ENCODE peak calls at places on chromosomes 6 and 20, in seven cellular contexts. One of them, this sample, is unnamed.

GRCh38 chr6:167677422-167677789 is 149.3 kb upstream of the AFDN start:
- DNase-seq in effector CD4-positive, alpha-beta T cell: no peak
- DNase-seq in endothelial cell: no peak
- DNase-seq in NCI-H1092 treated with DMSO at 0.1 percent for 48 hours: no peak
- DNase-seq in COLO829: no peak
- DNase-seq in hypothalamus: no peak
- DNase-seq in KG1: no peak
- DNase-seq in this sample: no peak

GRCh38 chr6:37868447-37868825 is 48.9 kb downstream of the ZFAND3 start:
- DNase-seq in effector CD4-positive, alpha-beta T cell: no peak
- DNase-seq in endothelial cell: no peak
- DNase-seq in NCI-H1092 treated with DMSO at 0.1 percent for 48 hours: no peak
- DNase-seq in COLO829: no peak
- DNase-seq in hypothalamus: no peak
- DNase-seq in KG1: no peak
- DNase-seq in this sample: no peak

GRCh38 chr6:113668712-113669408 is 188.3 kb upstream of the MARCKS start:
- DNase-seq in effector CD4-positive, alpha-beta T cell: no peak
- DNase-seq in endothelial cell: no peak
- DNase-seq in NCI-H1092 treated with DMSO at 0.1 percent for 48 hours: no peak
- DNase-seq in COLO829: no peak
- DNase-seq in hypothalamus: no peak
- DNase-seq in KG1: no peak
- DNase-seq in this sample: no peak

GRCh38 chr6:38688579-38689087 is 14.3 kb downstream of the GLO1 start:
- DNase-seq in effector CD4-positive, alpha-beta T cell: no peak
- DNase-seq in endothelial cell: no peak
- DNase-seq in NCI-H1092 treated with DMSO at 0.1 percent for 48 hours: peak
- DNase-seq in COLO829: no peak
- DNase-seq in hypothalamus: no peak
- DNase-seq in KG1: no peak
- DNase-seq in this sample: no peak

GRCh38 chr20:11553603-11554002 is 364.1 kb upstream of the BTBD3 start:
- DNase-seq in effector CD4-positive, alpha-beta T cell: no peak
- DNase-seq in endothelial cell: no peak
- DNase-seq in NCI-H1092 treated with DMSO at 0.1 percent for 48 hours: peak
- DNase-seq in COLO829: peak
- DNase-seq in hypothalamus: no peak
- DNase-seq in KG1: peak
- DNase-seq in this sample: no peak

GRCh38 chr6:797479-798077 is 104.6 kb upstream of the EXOC2 start:
- DNase-seq in effector CD4-positive, alpha-beta T cell: peak
- DNase-seq in endothelial cell: peak
- DNase-seq in NCI-H1092 treated with DMSO at 0.1 percent for 48 hours: peak
- DNase-seq in COLO829: peak
- DNase-seq in hypothalamus: peak
- DNase-seq in KG1: no peak
- DNase-seq in this sample: no peak

GRCh38 chr6:1190361-1190760 is 121.5 kb upstream of the FOXQ1 start:
- DNase-seq in effector CD4-positive, alpha-beta T cell: no peak
- DNase-seq in endothelial cell: no peak
- DNase-seq in NCI-H1092 treated with DMSO at 0.1 percent for 48 hours: no peak
- DNase-seq in COLO829: peak
- DNase-seq in hypothalamus: no peak
- DNase-seq in KG1: no peak
- DNase-seq in this sample: no peak

GRCh38 chr6:156538875-156539660 is 238.1 kb upstream of the ARID1B start:
- DNase-seq in effector CD4-positive, alpha-beta T cell: no peak
- DNase-seq in endothelial cell: no peak
- DNase-seq in NCI-H1092 treated with DMSO at 0.1 percent for 48 hours: no peak
- DNase-seq in COLO829: no peak
- DNase-seq in hypothalamus: no peak
- DNase-seq in KG1: no peak
- DNase-seq in this sample: no peak

GRCh38 chr6:136171207-136171606 is 78.9 kb downstream of the MTFR2 start:
- DNase-seq in effector CD4-positive, alpha-beta T cell: no peak
- DNase-seq in endothelial cell: no peak
- DNase-seq in NCI-H1092 treated with DMSO at 0.1 percent for 48 hours: no peak
- DNase-seq in COLO829: no peak
- DNase-seq in hypothalamus: no peak
- DNase-seq in KG1: no peak
- DNase-seq in this sample: no peak

GRCh38 chr20:1212607-1213396 is 9.5 kb downstream of the C20orf202 start:
- DNase-seq in effector CD4-positive, alpha-beta T cell: peak
- DNase-seq in endothelial cell: peak
- DNase-seq in NCI-H1092 treated with DMSO at 0.1 percent for 48 hours: peak
- DNase-seq in COLO829: peak
- DNase-seq in hypothalamus: peak
- DNase-seq in KG1: peak
- DNase-seq in this sample: no peak

GRCh38 chr6:49764571-49765236 is 20.5 kb upstream of the CRISP3 start:
- DNase-seq in effector CD4-positive, alpha-beta T cell: no peak
- DNase-seq in endothelial cell: no peak
- DNase-seq in NCI-H1092 treated with DMSO at 0.1 percent for 48 hours: no peak
- DNase-seq in COLO829: no peak
- DNase-seq in hypothalamus: no peak
- DNase-seq in KG1: no peak
- DNase-seq in this sample: no peak

GRCh38 chr20:50369225-50370035 is 140.8 kb upstream of the PTPN1 start:
- DNase-seq in effector CD4-positive, alpha-beta T cell: no peak
- DNase-seq in endothelial cell: no peak
- DNase-seq in NCI-H1092 treated with DMSO at 0.1 percent for 48 hours: peak
- DNase-seq in COLO829: no peak
- DNase-seq in hypothalamus: no peak
- DNase-seq in KG1: no peak
- DNase-seq in this sample: no peak

GRCh38 chr20:63500902-63501817 is 2.3 kb upstream of the EEF1A2 start:
- DNase-seq in effector CD4-positive, alpha-beta T cell: no peak
- DNase-seq in endothelial cell: no peak
- DNase-seq in NCI-H1092 treated with DMSO at 0.1 percent for 48 hours: no peak
- DNase-seq in COLO829: no peak
- DNase-seq in hypothalamus: no peak
- DNase-seq in KG1: no peak
- DNase-seq in this sample: no peak

GRCh38 chr6:17897681-17898080 is 89.8 kb downstream of the KIF13A start:
- DNase-seq in effector CD4-positive, alpha-beta T cell: no peak
- DNase-seq in endothelial cell: no peak
- DNase-seq in NCI-H1092 treated with DMSO at 0.1 percent for 48 hours: no peak
- DNase-seq in COLO829: no peak
- DNase-seq in hypothalamus: no peak
- DNase-seq in KG1: no peak
- DNase-seq in this sample: no peak

GRCh38 chr6:139311826-139312225 is 20.0 kb upstream of the TXLNB start:
- DNase-seq in effector CD4-positive, alpha-beta T cell: no peak
- DNase-seq in endothelial cell: no peak
- DNase-seq in NCI-H1092 treated with DMSO at 0.1 percent for 48 hours: no peak
- DNase-seq in COLO829: no peak
- DNase-seq in hypothalamus: no peak
- DNase-seq in KG1: no peak
- DNase-seq in this sample: no peak

GRCh38 chr6:3032986-3033385 is 33.3 kb downstream of the NQO2 start:
- DNase-seq in effector CD4-positive, alpha-beta T cell: no peak
- DNase-seq in endothelial cell: no peak
- DNase-seq in NCI-H1092 treated with DMSO at 0.1 percent for 48 hours: no peak
- DNase-seq in COLO829: no peak
- DNase-seq in hypothalamus: no peak
- DNase-seq in KG1: no peak
- DNase-seq in this sample: no peak

GRCh38 chr6:146305098-146305497 is 238.5 kb upstream of the RAB32 start:
- DNase-seq in effector CD4-positive, alpha-beta T cell: no peak
- DNase-seq in endothelial cell: no peak
- DNase-seq in NCI-H1092 treated with DMSO at 0.1 percent for 48 hours: no peak
- DNase-seq in COLO829: no peak
- DNase-seq in hypothalamus: no peak
- DNase-seq in KG1: no peak
- DNase-seq in this sample: no peak

GRCh38 chr20:59830107-59831023 is 103.1 kb downstream of the SYCP2 start:
- DNase-seq in effector CD4-positive, alpha-beta T cell: no peak
- DNase-seq in endothelial cell: no peak
- DNase-seq in NCI-H1092 treated with DMSO at 0.1 percent for 48 hours: no peak
- DNase-seq in COLO829: no peak
- DNase-seq in hypothalamus: no peak
- DNase-seq in KG1: no peak
- DNase-seq in this sample: no peak

GRCh38 chr20:52303281-52303950 is 111.8 kb upstream of the ZFP64 start:
- DNase-seq in effector CD4-positive, alpha-beta T cell: no peak
- DNase-seq in endothelial cell: no peak
- DNase-seq in NCI-H1092 treated with DMSO at 0.1 percent for 48 hours: no peak
- DNase-seq in COLO829: no peak
- DNase-seq in hypothalamus: no peak
- DNase-seq in KG1: no peak
- DNase-seq in this sample: no peak

GRCh38 chr6:73898599-73898998 is 202.6 kb downstream of the CD109 start:
- DNase-seq in effector CD4-positive, alpha-beta T cell: no peak
- DNase-seq in endothelial cell: no peak
- DNase-seq in NCI-H1092 treated with DMSO at 0.1 percent for 48 hours: no peak
- DNase-seq in COLO829: no peak
- DNase-seq in hypothalamus: no peak
- DNase-seq in KG1: no peak
- DNase-seq in this sample: no peak

GRCh38 chr20:51387125-51387865 is 155.2 kb downstream of the NFATC2 start:
- DNase-seq in effector CD4-positive, alpha-beta T cell: no peak
- DNase-seq in endothelial cell: no peak
- DNase-seq in NCI-H1092 treated with DMSO at 0.1 percent for 48 hours: no peak
- DNase-seq in COLO829: no peak
- DNase-seq in hypothalamus: no peak
- DNase-seq in KG1: no peak
- DNase-seq in this sample: no peak

GRCh38 chr6:44058617-44059358 is 68.5 kb downstream of the MRPL14 start:
- DNase-seq in effector CD4-positive, alpha-beta T cell: no peak
- DNase-seq in endothelial cell: no peak
- DNase-seq in NCI-H1092 treated with DMSO at 0.1 percent for 48 hours: no peak
- DNase-seq in COLO829: peak
- DNase-seq in hypothalamus: no peak
- DNase-seq in KG1: no peak
- DNase-seq in this sample: no peak

GRCh38 chr6:16481680-16482079 is 243.3 kb downstream of the GMPR start:
- DNase-seq in effector CD4-positive, alpha-beta T cell: peak
- DNase-seq in endothelial cell: no peak
- DNase-seq in NCI-H1092 treated with DMSO at 0.1 percent for 48 hours: no peak
- DNase-seq in COLO829: no peak
- DNase-seq in hypothalamus: no peak
- DNase-seq in KG1: no peak
- DNase-seq in this sample: no peak

GRCh38 chr20:22800161-22800560 is 215.8 kb upstream of the FOXA2 start:
- DNase-seq in effector CD4-positive, alpha-beta T cell: no peak
- DNase-seq in endothelial cell: no peak
- DNase-seq in NCI-H1092 treated with DMSO at 0.1 percent for 48 hours: no peak
- DNase-seq in COLO829: no peak
- DNase-seq in hypothalamus: no peak
- DNase-seq in KG1: no peak
- DNase-seq in this sample: no peak

GRCh38 chr6:22036267-22036666 is 260.6 kb downstream of the PRL start:
- DNase-seq in effector CD4-positive, alpha-beta T cell: no peak
- DNase-seq in endothelial cell: no peak
- DNase-seq in NCI-H1092 treated with DMSO at 0.1 percent for 48 hours: peak
- DNase-seq in COLO829: no peak
- DNase-seq in hypothalamus: no peak
- DNase-seq in KG1: no peak
- DNase-seq in this sample: no peak

This sample was measured in type B pancreatic cell.